ENCODE peak calls at places on chromosomes 6 and 20, in eight cellular contexts. G is hypothalamus; F is fibroblast of gingiva; W is posterior cingulate gyrus; M is kidney epithelial cell; B is effector CD8-positive, alpha-beta T cell; Z is HEK293T; X is heart right ventricle. P is an unnamed sample.

GRCh38 chr20:25991051-25991755 is 294.6 kb upstream of the ZNF337 start:
- DNase-seq in Z (no peak), F (no peak), B (no peak), W (no peak), G (no peak), X (no peak), M (no peak), P (no peak)

GRCh38 chr20:63641146-63641791 is 12.0 kb downstream of the STMN3 start:
- DNase-seq in B (peak), F (no peak), M (no peak), W (no peak), G (no peak), X (peak), Z (no peak), P (peak)

GRCh38 chr6:165637591-165637990 is 25.4 kb downstream of the PDE10A start:
- DNase-seq in M (no peak), W (no peak), B (no peak), G (no peak), Z (no peak), X (no peak), F (no peak), P (no peak)

GRCh38 chr6:26118999-26119398 is 31.8 kb downstream of the HFE start:
- DNase-seq in W (no peak), M (peak), F (no peak), G (no peak), Z (no peak), B (no peak), X (no peak), P (no peak)

GRCh38 chr20:20083796-20084195 is 31.5 kb downstream of the CFAP61 start:
- DNase-seq in X (no peak), G (no peak), M (no peak), B (no peak), F (peak), W (no peak), Z (peak), P (no peak)

GRCh38 chr20:38230957-38231785 is 29.4 kb downstream of the KIAA1755 start:
- DNase-seq in B (no peak), F (no peak), G (no peak), Z (no peak), W (no peak), X (no peak), M (no peak), P (no peak)

GRCh38 chr6:159107451-159108260 is 61.5 kb upstream of the FNDC1 start:
- DNase-seq in M (no peak), Z (no peak), F (no peak), W (no peak), G (no peak), B (peak), X (no peak), P (peak)

GRCh38 chr20:2799688-2800589 is 488 bp downstream of the CPXM1 start:
- DNase-seq in X (no peak), G (no peak), F (no peak), B (no peak), M (no peak), Z (peak), W (no peak), P (no peak)

GRCh38 chr6:35895560-35895959 is 25.3 kb downstream of the SRPK1 start:
- DNase-seq in Z (no peak), F (no peak), W (no peak), X (no peak), B (no peak), G (no peak), M (no peak), P (no peak)

P was measured in tibial artery.